ENCODE peak calls at places on chromosomes 11 and 22, in seven cellular contexts. P is NCI-H2081; O is SK-N-SH; G is T-cell; A is skeletal muscle cell; D is AG08395; Z is stimulated activated CD4-positive, alpha-beta T cell treated with anti-CD3 and anti-CD28 coated beads, Interleukin-4, amount 100 ng/mL, for 48 hours. M is an unnamed sample.

GRCh38 chr22:40247976-40248375 is 70.3 kb downstream of the TNRC6B start:
- DNase-seq in Z (peak; percentile 51), O (no peak), A (no peak), P (no peak), G (peak; percentile 71), D (no peak), M (no peak)

GRCh38 chr11:27642954-27643353 is 57.3 kb downstream of the BDNF start:
- DNase-seq in A (no peak), P (no peak), D (no peak), G (no peak), Z (no peak), O (no peak), M (no peak)

GRCh38 chr11:64654958-64655541 is 64.0 kb downstream of the SLC22A12 start:
- DNase-seq in G (no peak), O (no peak), Z (no peak), P (no peak), D (no peak), A (no peak), M (no peak)

GRCh38 chr11:116948375-116948774 is 111.0 kb upstream of the APOA1 start:
- DNase-seq in A (no peak), Z (peak; percentile 18), P (no peak), O (no peak), D (no peak), G (no peak), M (no peak)

GRCh38 chr11:1436468-1437030 is 46.8 kb downstream of the BRSK2 start:
- DNase-seq in P (no peak), G (no peak), Z (no peak), O (no peak), A (no peak), D (no peak), M (no peak)

GRCh38 chr11:119419834-119420492 is 3.0 kb downstream of the THY1 start:
- DNase-seq in O (no peak), D (no peak), G (no peak), A (no peak), Z (no peak), P (no peak), M (no peak)

GRCh38 chr11:75667831-75668507 is 869 bp downstream of the MAP6 start:
- DNase-seq in Z (no peak), D (peak; percentile 65), G (no peak), O (peak; percentile 95), A (no peak), P (peak; percentile 81), M (peak; percentile 71)

GRCh38 chr11:8241373-8242112 is 22.1 kb downstream of the LMO1 start:
- DNase-seq in G (no peak), A (no peak), P (no peak), O (no peak), Z (no peak), D (no peak), M (no peak)

GRCh38 chr11:19508166-19508565 is 204.5 kb upstream of the NAV2 start:
- DNase-seq in G (no peak), O (no peak), A (no peak), P (no peak), D (peak; percentile 66), Z (no peak), M (no peak)

GRCh38 chr22:39519681-39520053 is 695 bp upstream of the ATF4 start:
- DNase-seq in Z (peak; percentile 31), P (peak; percentile 50), G (no peak), A (no peak), O (peak; percentile 60), D (no peak), M (no peak)

GRCh38 chr11:47961383-47961782 is 19.0 kb upstream of the PTPRJ start:
- DNase-seq in G (no peak), D (no peak), Z (no peak), P (no peak), A (no peak), O (no peak), M (no peak)

GRCh38 chr22:46537221-46537945 is at the start of gene CELSR1:
- DNase-seq in G (no peak), O (peak; percentile 69), Z (no peak), A (no peak), P (no peak), D (no peak), M (no peak)

GRCh38 chr11:22976146-22976545 is 115.9 kb upstream of the CCDC179 start:
- DNase-seq in O (no peak), D (no peak), G (no peak), Z (no peak), A (peak; percentile 75), P (no peak), M (no peak)

GRCh38 chr11:63888170-63889086 is 28.5 kb downstream of the RCOR2 start:
- DNase-seq in O (no peak), Z (peak; percentile 54), A (peak; percentile 47), P (peak; percentile 63), D (peak; percentile 66), G (peak; percentile 74), M (no peak)

GRCh38 chr11:87851234-87851633 is 324.0 kb downstream of the RAB38 start:
- DNase-seq in O (no peak), P (no peak), G (no peak), A (peak; percentile 25), Z (no peak), D (peak; percentile 8), M (no peak)

GRCh38 chr11:800473-800872 is 2.4 kb upstream of the SLC25A22 start:
- DNase-seq in Z (no peak), A (no peak), O (no peak), P (no peak), G (no peak), D (no peak), M (no peak)

GRCh38 chr11:1747753-1748466 is 2.5 kb downstream of the IFITM10 start:
- DNase-seq in D (peak; percentile 33), G (no peak), O (peak; percentile 59), A (no peak), P (no peak), Z (no peak), M (no peak)

GRCh38 chr22:40922484-40923303 is 28.5 kb upstream of the RBX1 start:
- DNase-seq in D (peak; percentile 67), P (peak; percentile 29), O (peak; percentile 25), Z (no peak), G (peak; percentile 15), A (peak; percentile 18), M (no peak)

GRCh38 chr22:30251661-30252226 is 5.2 kb upstream of the LIF start:
- DNase-seq in O (peak; percentile 89), P (no peak), A (no peak), Z (no peak), D (no peak), G (no peak), M (no peak)

GRCh38 chr11:18001191-18001590 is 11.7 kb downstream of the SERGEF start:
- DNase-seq in D (no peak), G (no peak), A (no peak), Z (no peak), P (no peak), O (no peak), M (no peak)

M was measured in caudate nucleus.